ENCODE peak calls at places on chromosome 4, in four cellular contexts. One of them, this sample, is unnamed.
A peak's percentile ranks its signal among the peaks of the same experiment; 100 is the strongest.

GRCh38 chr4:55359397-55359916 is 13.4 kb downstream of the SRD5A3 start:
- DNase-seq in Caco-2: no peak
- DNase-seq in fibroblast of lung: peak; percentile 45
- DNase-seq in fibroblast of mammary gland: peak; percentile 53
- DNase-seq in this sample: peak; percentile 27

GRCh38 chr4:77579406-77580076 is 26.1 kb upstream of the CXCL13 start:
- DNase-seq in Caco-2: no peak
- DNase-seq in fibroblast of lung: peak; percentile 94
- DNase-seq in fibroblast of mammary gland: peak; percentile 86
- DNase-seq in this sample: peak; percentile 85

GRCh38 chr4:13238936-13239335 is 245.2 kb downstream of the RAB28 start:
- DNase-seq in Caco-2: no peak
- DNase-seq in fibroblast of lung: no peak
- DNase-seq in fibroblast of mammary gland: no peak
- DNase-seq in this sample: no peak

GRCh38 chr4:10296730-10297129 is 160.5 kb downstream of the ZNF518B start:
- DNase-seq in Caco-2: no peak
- DNase-seq in fibroblast of lung: no peak
- DNase-seq in fibroblast of mammary gland: no peak
- DNase-seq in this sample: peak; percentile 46

GRCh38 chr4:153520871-153521329 is 54.7 kb downstream of the TMEM131L start:
- DNase-seq in Caco-2: no peak
- DNase-seq in fibroblast of lung: no peak
- DNase-seq in fibroblast of mammary gland: no peak
- DNase-seq in this sample: no peak

GRCh38 chr4:36351082-36351666 is 69.8 kb downstream of the DTHD1 start:
- DNase-seq in Caco-2: peak; percentile 56
- DNase-seq in fibroblast of lung: peak; percentile 37
- DNase-seq in fibroblast of mammary gland: peak; percentile 28
- DNase-seq in this sample: peak; percentile 57

GRCh38 chr4:100008048-100008447 is 58.0 kb upstream of the H2AZ1 start:
- DNase-seq in Caco-2: no peak
- DNase-seq in fibroblast of lung: peak; percentile 70
- DNase-seq in fibroblast of mammary gland: peak; percentile 64
- DNase-seq in this sample: peak; percentile 78

GRCh38 chr4:150479665-150480064 is 102.3 kb upstream of the MAB21L2 start:
- DNase-seq in Caco-2: no peak
- DNase-seq in fibroblast of lung: no peak
- DNase-seq in fibroblast of mammary gland: no peak
- DNase-seq in this sample: no peak

GRCh38 chr4:19913670-19914069 is 338.0 kb upstream of the SLIT2 start:
- DNase-seq in Caco-2: no peak
- DNase-seq in fibroblast of lung: peak; percentile 35
- DNase-seq in fibroblast of mammary gland: no peak
- DNase-seq in this sample: no peak

GRCh38 chr4:134867027-134867426 is 665.4 kb upstream of the PABPC4L start:
- DNase-seq in Caco-2: no peak
- DNase-seq in fibroblast of lung: no peak
- DNase-seq in fibroblast of mammary gland: no peak
- DNase-seq in this sample: no peak

GRCh38 chr4:54322817-54323417 is 93.8 kb downstream of the PDGFRA start:
- DNase-seq in Caco-2: peak; percentile 79
- DNase-seq in fibroblast of lung: peak; percentile 43
- DNase-seq in fibroblast of mammary gland: peak; percentile 64
- DNase-seq in this sample: peak; percentile 75

GRCh38 chr4:20278195-20278594 is 26.5 kb downstream of the SLIT2 start:
- DNase-seq in Caco-2: no peak
- DNase-seq in fibroblast of lung: no peak
- DNase-seq in fibroblast of mammary gland: no peak
- DNase-seq in this sample: no peak

DNA sequence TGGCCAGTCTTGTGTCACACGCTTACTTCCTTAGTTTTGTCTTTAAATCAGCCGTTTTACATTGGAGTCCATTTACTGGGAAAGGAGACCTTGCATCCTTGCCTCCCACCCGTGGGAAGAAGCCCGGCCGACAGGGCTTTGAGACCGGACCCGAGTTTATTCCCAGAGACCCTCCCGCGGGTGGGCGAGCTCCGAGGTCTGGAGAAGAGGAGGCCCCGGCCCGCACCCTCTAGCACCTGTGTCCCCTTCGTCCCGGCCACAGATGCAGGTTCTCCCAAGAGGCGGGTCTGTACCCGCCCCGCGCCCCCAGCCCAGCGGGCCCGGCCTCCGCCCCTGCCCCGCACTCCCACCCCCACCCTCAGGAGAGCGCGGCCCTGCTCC is 3.8 kb upstream of the SLC26A1 start:
- DNase-seq in Caco-2: no peak
- DNase-seq in fibroblast of lung: no peak
- DNase-seq in fibroblast of mammary gland: no peak
- DNase-seq in this sample: no peak
- H3K4me3 ChIP-seq in Caco-2: peak overlapping the region; percentile 46
- H3K4me3 ChIP-seq in fibroblast of lung: no peak overlapping the region
- H3K4me3 ChIP-seq in fibroblast of mammary gland: no peak overlapping the region
- H3K4me3 ChIP-seq in this sample: no peak overlapping the region

GRCh38 chr4:22237155-22237751 is 278.6 kb downstream of the ADGRA3 start:
- DNase-seq in Caco-2: peak; percentile 34
- DNase-seq in fibroblast of lung: no peak
- DNase-seq in fibroblast of mammary gland: peak; percentile 8
- DNase-seq in this sample: peak; percentile 4
- TF ChIP-seq CTCF in Caco-2: peak; percentile 47
- TF ChIP-seq CTCF in fibroblast of lung: peak; percentile 22
- TF ChIP-seq CTCF in fibroblast of mammary gland: peak; percentile 50
- TF ChIP-seq CTCF in this sample: peak; percentile 31

GRCh38 chr4:142238589-142238988 is 602.2 kb downstream of the IL15 start:
- DNase-seq in Caco-2: no peak
- DNase-seq in fibroblast of lung: peak; percentile 70
- DNase-seq in fibroblast of mammary gland: peak; percentile 71
- DNase-seq in this sample: peak; percentile 56
- H3K4me3 ChIP-seq in Caco-2: no peak overlapping the region
- H3K4me3 ChIP-seq in fibroblast of lung: no peak overlapping the region
- H3K4me3 ChIP-seq in fibroblast of mammary gland: no peak overlapping the region
- H3K4me3 ChIP-seq in this sample: no peak overlapping the region

GRCh38 chr4:8026455-8026854 is 86.8 kb upstream of the AFAP1 start:
- DNase-seq in Caco-2: no peak
- DNase-seq in fibroblast of lung: no peak
- DNase-seq in fibroblast of mammary gland: no peak
- DNase-seq in this sample: no peak
- TF ChIP-seq CTCF in Caco-2: no peak
- TF ChIP-seq CTCF in fibroblast of lung: no peak
- TF ChIP-seq CTCF in fibroblast of mammary gland: no peak
- TF ChIP-seq CTCF in this sample: no peak

DNA sequence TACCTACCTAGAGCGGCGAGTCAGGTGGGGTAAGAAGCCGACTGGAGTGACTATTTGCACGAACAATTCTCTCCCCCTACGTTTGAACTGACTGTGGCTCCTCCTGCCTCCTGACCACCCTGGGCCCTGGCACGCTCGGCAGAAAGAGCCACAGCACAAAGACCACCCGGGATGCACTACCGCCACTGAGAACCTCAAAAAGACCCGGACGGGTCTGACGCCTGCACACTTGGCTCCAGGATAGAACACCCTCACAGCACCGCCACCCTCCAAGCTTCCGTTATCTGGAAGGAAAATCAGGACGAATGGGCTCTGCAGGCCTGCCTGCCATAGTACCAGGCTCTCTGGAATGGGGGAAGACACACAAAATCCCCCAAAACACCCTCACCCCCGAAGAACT is 2.2 kb downstream of the LRPAP1 start:
- DNase-seq in Caco-2: no peak
- DNase-seq in fibroblast of lung: no peak
- DNase-seq in fibroblast of mammary gland: no peak
- DNase-seq in this sample: no peak
- H3K4me3 ChIP-seq in Caco-2: no peak overlapping the region
- H3K4me3 ChIP-seq in fibroblast of lung: no peak overlapping the region
- H3K4me3 ChIP-seq in fibroblast of mammary gland: no peak overlapping the region
- H3K4me3 ChIP-seq in this sample: no peak overlapping the region

DNA sequence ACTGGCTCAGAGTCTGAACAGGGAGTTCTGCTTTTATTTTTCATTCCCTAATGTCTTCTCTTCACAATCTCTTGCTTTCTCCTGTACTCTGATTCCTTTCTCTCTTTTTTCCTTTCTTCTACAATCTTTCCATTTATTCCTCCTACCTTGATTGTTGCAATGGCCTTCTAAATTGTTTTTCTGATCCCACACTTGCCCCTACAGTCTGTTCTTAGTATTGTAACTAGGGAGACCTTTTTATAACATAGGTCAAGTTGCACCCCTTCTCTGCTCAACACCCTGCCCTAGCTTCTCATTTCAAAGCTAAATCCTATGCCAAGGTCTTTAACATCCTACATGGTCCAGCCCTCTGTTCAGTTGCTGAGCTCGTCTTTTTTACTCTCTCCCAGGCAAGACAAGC is 277.9 kb downstream of the GBA3 start:
- DNase-seq in Caco-2: no peak
- DNase-seq in fibroblast of lung: no peak
- DNase-seq in fibroblast of mammary gland: no peak
- DNase-seq in this sample: no peak
- TF ChIP-seq CTCF in Caco-2: no peak
- TF ChIP-seq CTCF in fibroblast of lung: no peak
- TF ChIP-seq CTCF in fibroblast of mammary gland: no peak
- TF ChIP-seq CTCF in this sample: no peak

GRCh38 chr4:38858097-38858420 is 1.4 kb upstream of the TLR6 start:
- DNase-seq in Caco-2: no peak
- DNase-seq in fibroblast of lung: no peak
- DNase-seq in fibroblast of mammary gland: no peak
- DNase-seq in this sample: no peak
- H3K4me3 ChIP-seq in Caco-2: no peak overlapping the region
- H3K4me3 ChIP-seq in fibroblast of lung: no peak overlapping the region
- H3K4me3 ChIP-seq in fibroblast of mammary gland: no peak overlapping the region
- H3K4me3 ChIP-seq in this sample: no peak overlapping the region

This sample was measured in cardiac fibroblast.